ENCODE peak calls at places on chromosomes 3 and 15, in nine cellular contexts. One of them, this sample, is unnamed.

GRCh38 chr3:115922681-115923347 is 299.5 kb downstream of the GAP43 start:
- DNase-seq in right cardiac atrium: no peak
- DNase-seq in brain microvascular endothelial cell: peak
- DNase-seq in endothelial cell: peak
- DNase-seq in HTR-8/SVneo: no peak
- DNase-seq in NCI-H774: no peak
- DNase-seq in neuronal stem cell: no peak
- DNase-seq in NCI-H1092 treated with DMSO at 0.1 percent for 48 hours: no peak
- DNase-seq in 8988T: no peak
- DNase-seq in this sample: peak

GRCh38 chr3:29337565-29337964 is 56.7 kb downstream of the RBMS3 start:
- DNase-seq in right cardiac atrium: no peak
- DNase-seq in brain microvascular endothelial cell: no peak
- DNase-seq in endothelial cell: no peak
- DNase-seq in HTR-8/SVneo: no peak
- DNase-seq in NCI-H774: no peak
- DNase-seq in neuronal stem cell: no peak
- DNase-seq in NCI-H1092 treated with DMSO at 0.1 percent for 48 hours: no peak
- DNase-seq in 8988T: no peak
- DNase-seq in this sample: no peak

GRCh38 chr15:59437777-59438574 is at the start of gene FAM81A:
- DNase-seq in right cardiac atrium: peak
- DNase-seq in brain microvascular endothelial cell: peak
- DNase-seq in endothelial cell: peak
- DNase-seq in HTR-8/SVneo: peak
- DNase-seq in NCI-H774: peak
- DNase-seq in neuronal stem cell: peak
- DNase-seq in NCI-H1092 treated with DMSO at 0.1 percent for 48 hours: peak
- DNase-seq in 8988T: peak
- DNase-seq in this sample: no peak

GRCh38 chr3:140276698-140277097 is 341.7 kb downstream of the CLSTN2 start:
- DNase-seq in right cardiac atrium: peak
- DNase-seq in brain microvascular endothelial cell: peak
- DNase-seq in endothelial cell: peak
- DNase-seq in HTR-8/SVneo: no peak
- DNase-seq in NCI-H774: no peak
- DNase-seq in neuronal stem cell: no peak
- DNase-seq in NCI-H1092 treated with DMSO at 0.1 percent for 48 hours: no peak
- DNase-seq in 8988T: no peak
- DNase-seq in this sample: no peak

GRCh38 chr3:56459719-56460118 is 8.5 kb downstream of the ERC2 start:
- DNase-seq in right cardiac atrium: no peak
- DNase-seq in brain microvascular endothelial cell: no peak
- DNase-seq in endothelial cell: no peak
- DNase-seq in HTR-8/SVneo: no peak
- DNase-seq in NCI-H774: no peak
- DNase-seq in neuronal stem cell: no peak
- DNase-seq in NCI-H1092 treated with DMSO at 0.1 percent for 48 hours: no peak
- DNase-seq in 8988T: no peak
- DNase-seq in this sample: no peak

GRCh38 chr15:92907229-92907628 is 7.1 kb downstream of the CHD2 start:
- DNase-seq in right cardiac atrium: no peak
- DNase-seq in brain microvascular endothelial cell: no peak
- DNase-seq in endothelial cell: no peak
- DNase-seq in HTR-8/SVneo: no peak
- DNase-seq in NCI-H774: no peak
- DNase-seq in neuronal stem cell: no peak
- DNase-seq in NCI-H1092 treated with DMSO at 0.1 percent for 48 hours: no peak
- DNase-seq in 8988T: no peak
- DNase-seq in this sample: no peak

GRCh38 chr15:85533949-85534543 is 153.6 kb downstream of the AKAP13 start:
- DNase-seq in right cardiac atrium: no peak
- DNase-seq in brain microvascular endothelial cell: no peak
- DNase-seq in endothelial cell: no peak
- DNase-seq in HTR-8/SVneo: no peak
- DNase-seq in NCI-H774: no peak
- DNase-seq in neuronal stem cell: no peak
- DNase-seq in NCI-H1092 treated with DMSO at 0.1 percent for 48 hours: no peak
- DNase-seq in 8988T: no peak
- DNase-seq in this sample: no peak

GRCh38 chr15:39628821-39629220 is 47.9 kb downstream of the THBS1 start:
- DNase-seq in right cardiac atrium: no peak
- DNase-seq in brain microvascular endothelial cell: no peak
- DNase-seq in endothelial cell: no peak
- DNase-seq in HTR-8/SVneo: no peak
- DNase-seq in NCI-H774: no peak
- DNase-seq in neuronal stem cell: no peak
- DNase-seq in NCI-H1092 treated with DMSO at 0.1 percent for 48 hours: no peak
- DNase-seq in 8988T: no peak
- DNase-seq in this sample: no peak

GRCh38 chr15:40444741-40445140 is 4.0 kb downstream of the BAHD1 start:
- DNase-seq in right cardiac atrium: no peak
- DNase-seq in brain microvascular endothelial cell: no peak
- DNase-seq in endothelial cell: no peak
- DNase-seq in HTR-8/SVneo: no peak
- DNase-seq in NCI-H774: no peak
- DNase-seq in neuronal stem cell: no peak
- DNase-seq in NCI-H1092 treated with DMSO at 0.1 percent for 48 hours: no peak
- DNase-seq in 8988T: no peak
- DNase-seq in this sample: no peak

GRCh38 chr3:37174532-37175126 is at the start of gene LRRFIP2:
- DNase-seq in right cardiac atrium: no peak
- DNase-seq in brain microvascular endothelial cell: peak
- DNase-seq in endothelial cell: no peak
- DNase-seq in HTR-8/SVneo: no peak
- DNase-seq in NCI-H774: no peak
- DNase-seq in neuronal stem cell: no peak
- DNase-seq in NCI-H1092 treated with DMSO at 0.1 percent for 48 hours: no peak
- DNase-seq in 8988T: no peak
- DNase-seq in this sample: no peak

GRCh38 chr15:23014394-23015000 is 24.9 kb downstream of the TUBGCP5 start:
- DNase-seq in right cardiac atrium: no peak
- DNase-seq in brain microvascular endothelial cell: no peak
- DNase-seq in endothelial cell: no peak
- DNase-seq in HTR-8/SVneo: no peak
- DNase-seq in NCI-H774: no peak
- DNase-seq in neuronal stem cell: no peak
- DNase-seq in NCI-H1092 treated with DMSO at 0.1 percent for 48 hours: no peak
- DNase-seq in 8988T: no peak
- DNase-seq in this sample: no peak

GRCh38 chr3:33061782-33062181 is 35.2 kb downstream of the GLB1 start:
- DNase-seq in right cardiac atrium: no peak
- DNase-seq in brain microvascular endothelial cell: peak
- DNase-seq in endothelial cell: no peak
- DNase-seq in HTR-8/SVneo: no peak
- DNase-seq in NCI-H774: no peak
- DNase-seq in neuronal stem cell: no peak
- DNase-seq in NCI-H1092 treated with DMSO at 0.1 percent for 48 hours: no peak
- DNase-seq in 8988T: no peak
- DNase-seq in this sample: peak

GRCh38 chr15:71591057-71591456 is 219.3 kb upstream of the NR2E3 start:
- DNase-seq in right cardiac atrium: no peak
- DNase-seq in brain microvascular endothelial cell: no peak
- DNase-seq in endothelial cell: no peak
- DNase-seq in HTR-8/SVneo: no peak
- DNase-seq in NCI-H774: no peak
- DNase-seq in neuronal stem cell: no peak
- DNase-seq in NCI-H1092 treated with DMSO at 0.1 percent for 48 hours: no peak
- DNase-seq in 8988T: no peak
- DNase-seq in this sample: no peak

GRCh38 chr3:24195504-24196230 is 250.6 kb downstream of the NR1D2 start:
- DNase-seq in right cardiac atrium: no peak
- DNase-seq in brain microvascular endothelial cell: no peak
- DNase-seq in endothelial cell: no peak
- DNase-seq in HTR-8/SVneo: no peak
- DNase-seq in NCI-H774: no peak
- DNase-seq in neuronal stem cell: no peak
- DNase-seq in NCI-H1092 treated with DMSO at 0.1 percent for 48 hours: no peak
- DNase-seq in 8988T: no peak
- DNase-seq in this sample: no peak

GRCh38 chr3:69306239-69307185 is 79.4 kb downstream of the FRMD4B start:
- DNase-seq in right cardiac atrium: peak
- DNase-seq in brain microvascular endothelial cell: peak
- DNase-seq in endothelial cell: peak
- DNase-seq in HTR-8/SVneo: peak
- DNase-seq in NCI-H774: peak
- DNase-seq in neuronal stem cell: peak
- DNase-seq in NCI-H1092 treated with DMSO at 0.1 percent for 48 hours: peak
- DNase-seq in 8988T: no peak
- DNase-seq in this sample: peak

GRCh38 chr15:79406191-79406590 is 25.9 kb upstream of the MINAR1 start:
- DNase-seq in right cardiac atrium: no peak
- DNase-seq in brain microvascular endothelial cell: no peak
- DNase-seq in endothelial cell: no peak
- DNase-seq in HTR-8/SVneo: no peak
- DNase-seq in NCI-H774: no peak
- DNase-seq in neuronal stem cell: no peak
- DNase-seq in NCI-H1092 treated with DMSO at 0.1 percent for 48 hours: no peak
- DNase-seq in 8988T: no peak
- DNase-seq in this sample: no peak

GRCh38 chr15:45288947-45289346 is 36.9 kb downstream of the SLC28A2 start:
- DNase-seq in right cardiac atrium: no peak
- DNase-seq in brain microvascular endothelial cell: no peak
- DNase-seq in endothelial cell: no peak
- DNase-seq in HTR-8/SVneo: no peak
- DNase-seq in NCI-H774: no peak
- DNase-seq in neuronal stem cell: no peak
- DNase-seq in NCI-H1092 treated with DMSO at 0.1 percent for 48 hours: no peak
- DNase-seq in 8988T: no peak
- DNase-seq in this sample: no peak

GRCh38 chr3:29284578-29284977 is 3.7 kb downstream of the RBMS3 start:
- DNase-seq in right cardiac atrium: no peak
- DNase-seq in brain microvascular endothelial cell: no peak
- DNase-seq in endothelial cell: no peak
- DNase-seq in HTR-8/SVneo: no peak
- DNase-seq in NCI-H774: no peak
- DNase-seq in neuronal stem cell: no peak
- DNase-seq in NCI-H1092 treated with DMSO at 0.1 percent for 48 hours: no peak
- DNase-seq in 8988T: no peak
- DNase-seq in this sample: no peak

GRCh38 chr15:27861171-27861570 is 237.9 kb downstream of the OCA2 start:
- DNase-seq in right cardiac atrium: no peak
- DNase-seq in brain microvascular endothelial cell: no peak
- DNase-seq in endothelial cell: no peak
- DNase-seq in HTR-8/SVneo: no peak
- DNase-seq in NCI-H774: no peak
- DNase-seq in neuronal stem cell: no peak
- DNase-seq in NCI-H1092 treated with DMSO at 0.1 percent for 48 hours: no peak
- DNase-seq in 8988T: no peak
- DNase-seq in this sample: no peak

GRCh38 chr3:152197451-152197850 is 71.3 kb upstream of the MBNL1 start:
- DNase-seq in right cardiac atrium: no peak
- DNase-seq in brain microvascular endothelial cell: no peak
- DNase-seq in endothelial cell: no peak
- DNase-seq in HTR-8/SVneo: no peak
- DNase-seq in NCI-H774: no peak
- DNase-seq in neuronal stem cell: no peak
- DNase-seq in NCI-H1092 treated with DMSO at 0.1 percent for 48 hours: no peak
- DNase-seq in 8988T: no peak
- DNase-seq in this sample: peak

GRCh38 chr15:78625621-78626280 is 5.0 kb upstream of the CHRNA3 start:
- DNase-seq in right cardiac atrium: no peak
- DNase-seq in brain microvascular endothelial cell: no peak
- DNase-seq in endothelial cell: no peak
- DNase-seq in HTR-8/SVneo: no peak
- DNase-seq in NCI-H774: peak
- DNase-seq in neuronal stem cell: no peak
- DNase-seq in NCI-H1092 treated with DMSO at 0.1 percent for 48 hours: no peak
- DNase-seq in 8988T: no peak
- DNase-seq in this sample: no peak

GRCh38 chr3:134363381-134363755 is 10.9 kb downstream of the AMOTL2 start:
- DNase-seq in right cardiac atrium: no peak
- DNase-seq in brain microvascular endothelial cell: no peak
- DNase-seq in endothelial cell: no peak
- DNase-seq in HTR-8/SVneo: no peak
- DNase-seq in NCI-H774: no peak
- DNase-seq in neuronal stem cell: no peak
- DNase-seq in NCI-H1092 treated with DMSO at 0.1 percent for 48 hours: no peak
- DNase-seq in 8988T: no peak
- DNase-seq in this sample: no peak

GRCh38 chr3:15936347-15936746 is 138.6 kb upstream of the ANKRD28 start:
- DNase-seq in right cardiac atrium: no peak
- DNase-seq in brain microvascular endothelial cell: peak
- DNase-seq in endothelial cell: no peak
- DNase-seq in HTR-8/SVneo: no peak
- DNase-seq in NCI-H774: no peak
- DNase-seq in neuronal stem cell: no peak
- DNase-seq in NCI-H1092 treated with DMSO at 0.1 percent for 48 hours: no peak
- DNase-seq in 8988T: no peak
- DNase-seq in this sample: no peak

GRCh38 chr3:106239195-106239697 is 370.4 kb upstream of the CBLB start:
- DNase-seq in right cardiac atrium: no peak
- DNase-seq in brain microvascular endothelial cell: no peak
- DNase-seq in endothelial cell: no peak
- DNase-seq in HTR-8/SVneo: no peak
- DNase-seq in NCI-H774: no peak
- DNase-seq in neuronal stem cell: no peak
- DNase-seq in NCI-H1092 treated with DMSO at 0.1 percent for 48 hours: no peak
- DNase-seq in 8988T: no peak
- DNase-seq in this sample: no peak

GRCh38 chr15:25242166-25242879 is 196.5 kb downstream of the UBE3A start:
- DNase-seq in right cardiac atrium: peak
- DNase-seq in brain microvascular endothelial cell: no peak
- DNase-seq in endothelial cell: no peak
- DNase-seq in HTR-8/SVneo: no peak
- DNase-seq in NCI-H774: no peak
- DNase-seq in neuronal stem cell: no peak
- DNase-seq in NCI-H1092 treated with DMSO at 0.1 percent for 48 hours: no peak
- DNase-seq in 8988T: no peak
- DNase-seq in this sample: no peak

GRCh38 chr3:13532661-13533060 is 16.3 kb upstream of the FBLN2 start:
- DNase-seq in right cardiac atrium: peak
- DNase-seq in brain microvascular endothelial cell: no peak
- DNase-seq in endothelial cell: no peak
- DNase-seq in HTR-8/SVneo: no peak
- DNase-seq in NCI-H774: no peak
- DNase-seq in neuronal stem cell: no peak
- DNase-seq in NCI-H1092 treated with DMSO at 0.1 percent for 48 hours: no peak
- DNase-seq in 8988T: no peak
- DNase-seq in this sample: no peak

GRCh38 chr3:19348929-19349564 is 200.7 kb downstream of the KCNH8 start:
- DNase-seq in right cardiac atrium: no peak
- DNase-seq in brain microvascular endothelial cell: peak
- DNase-seq in endothelial cell: peak
- DNase-seq in HTR-8/SVneo: no peak
- DNase-seq in NCI-H774: no peak
- DNase-seq in neuronal stem cell: no peak
- DNase-seq in NCI-H1092 treated with DMSO at 0.1 percent for 48 hours: no peak
- DNase-seq in 8988T: no peak
- DNase-seq in this sample: no peak

GRCh38 chr3:153210660-153211059 is 48.6 kb downstream of the RAP2B start:
- DNase-seq in right cardiac atrium: no peak
- DNase-seq in brain microvascular endothelial cell: no peak
- DNase-seq in endothelial cell: no peak
- DNase-seq in HTR-8/SVneo: no peak
- DNase-seq in NCI-H774: no peak
- DNase-seq in neuronal stem cell: no peak
- DNase-seq in NCI-H1092 treated with DMSO at 0.1 percent for 48 hours: no peak
- DNase-seq in 8988T: no peak
- DNase-seq in this sample: peak

GRCh38 chr15:69158843-69159240 is 1.6 kb upstream of the GLCE start:
- DNase-seq in right cardiac atrium: no peak
- DNase-seq in brain microvascular endothelial cell: no peak
- DNase-seq in endothelial cell: no peak
- DNase-seq in HTR-8/SVneo: no peak
- DNase-seq in NCI-H774: no peak
- DNase-seq in neuronal stem cell: no peak
- DNase-seq in NCI-H1092 treated with DMSO at 0.1 percent for 48 hours: no peak
- DNase-seq in 8988T: no peak
- DNase-seq in this sample: no peak

GRCh38 chr3:60080648-60081047 is 1030.8 kb upstream of the CFAP20DC start:
- DNase-seq in right cardiac atrium: no peak
- DNase-seq in brain microvascular endothelial cell: no peak
- DNase-seq in endothelial cell: no peak
- DNase-seq in HTR-8/SVneo: no peak
- DNase-seq in NCI-H774: no peak
- DNase-seq in neuronal stem cell: no peak
- DNase-seq in NCI-H1092 treated with DMSO at 0.1 percent for 48 hours: no peak
- DNase-seq in 8988T: no peak
- DNase-seq in this sample: no peak

GRCh38 chr15:27670481-27670880 is 428.6 kb downstream of the OCA2 start:
- DNase-seq in right cardiac atrium: no peak
- DNase-seq in brain microvascular endothelial cell: no peak
- DNase-seq in endothelial cell: no peak
- DNase-seq in HTR-8/SVneo: no peak
- DNase-seq in NCI-H774: peak
- DNase-seq in neuronal stem cell: no peak
- DNase-seq in NCI-H1092 treated with DMSO at 0.1 percent for 48 hours: peak
- DNase-seq in 8988T: no peak
- DNase-seq in this sample: no peak